ENCODE peak calls at places on chromosome 1, in four cellular contexts. One of them, this sample, is unnamed.

GRCh38 chr1:80054129-80054528 is 1047.6 kb upstream of the ADGRL4 start:
- DNase-seq in upper lobe of left lung: peak
- DNase-seq in A549: peak
- DNase-seq in suprapubic skin: no peak
- DNase-seq in this sample: no peak

GRCh38 chr1:47978486-47978885 is 18.7 kb downstream of the TRABD2B start:
- DNase-seq in upper lobe of left lung: no peak
- DNase-seq in A549: no peak
- DNase-seq in suprapubic skin: no peak
- DNase-seq in this sample: no peak

GRCh38 chr1:97740891-97741290 is 179.9 kb downstream of the DPYD start:
- DNase-seq in upper lobe of left lung: no peak
- DNase-seq in A549: no peak
- DNase-seq in suprapubic skin: no peak
- DNase-seq in this sample: no peak

GRCh38 chr1:154607748-154608521 is at the start of gene ADAR:
- DNase-seq in upper lobe of left lung: peak
- DNase-seq in A549: peak
- DNase-seq in suprapubic skin: peak
- DNase-seq in this sample: peak

GRCh38 chr1:114342376-114342775 is 168.6 kb downstream of the TRIM33 start:
- DNase-seq in upper lobe of left lung: peak
- DNase-seq in A549: no peak
- DNase-seq in suprapubic skin: no peak
- DNase-seq in this sample: no peak

GRCh38 chr1:245225267-245225666 is 70.5 kb downstream of the KIF26B start:
- DNase-seq in upper lobe of left lung: no peak
- DNase-seq in A549: no peak
- DNase-seq in suprapubic skin: no peak
- DNase-seq in this sample: no peak

GRCh38 chr1:65924471-65924870 is 131.8 kb downstream of the PDE4B start:
- DNase-seq in upper lobe of left lung: no peak
- DNase-seq in A549: no peak
- DNase-seq in suprapubic skin: no peak
- DNase-seq in this sample: peak

GRCh38 chr1:151681921-151682320 is 34.7 kb downstream of the CELF3 start:
- DNase-seq in upper lobe of left lung: no peak
- DNase-seq in A549: no peak
- DNase-seq in suprapubic skin: no peak
- DNase-seq in this sample: no peak

GRCh38 chr1:94884101-94884875 is 42.6 kb downstream of the CNN3 start:
- DNase-seq in upper lobe of left lung: peak
- DNase-seq in A549: no peak
- DNase-seq in suprapubic skin: no peak
- DNase-seq in this sample: no peak

This sample was measured in Calu3.